ENCODE peak calls at places on chromosomes 3 and 15, in six cellular contexts. U is stomach, Q is vagina, X is GM12892, H is suprapubic skin, Z is GM23338. P is an unnamed sample.

GRCh38 chr15:76177491-76178040 is 117.8 kb downstream of the TMEM266 start:
- DNase-seq in U (no peak), Q (no peak), X (no peak), H (peak), Z (no peak), P (no peak)

GRCh38 chr15:23857028-23857641 is 170.0 kb upstream of the NDN start:
- DNase-seq in U (peak), Q (no peak), X (no peak), H (no peak), Z (peak), P (no peak)

GRCh38 chr15:32763295-32763694 is 45.5 kb downstream of the GREM1 start:
- DNase-seq in U (no peak), Q (no peak), X (peak), H (no peak), Z (no peak), P (no peak)

GRCh38 chr15:66253643-66254363 is at the start of gene MEGF11:
- DNase-seq in U (no peak), Q (no peak), X (peak), H (no peak), Z (peak), P (no peak)

GRCh38 chr3:17852217-17852616 is 109.8 kb upstream of the TBC1D5 start:
- DNase-seq in U (no peak), Q (no peak), X (no peak), H (no peak), Z (no peak), P (no peak)

GRCh38 chr3:148178508-148178907 is 519.2 kb upstream of the AGTR1 start:
- DNase-seq in U (no peak), Q (no peak), X (no peak), H (no peak), Z (no peak), P (no peak)

GRCh38 chr3:105614288-105615030 is 247.8 kb downstream of the ALCAM start:
- DNase-seq in U (no peak), Q (no peak), X (no peak), H (no peak), Z (no peak), P (no peak)

GRCh38 chr15:56346414-56346813 is 18.8 kb upstream of the TEX9 start:
- DNase-seq in U (no peak), Q (no peak), X (no peak), H (no peak), Z (no peak), P (no peak)

GRCh38 chr3:181694805-181695660 is 16.7 kb upstream of the SOX2 start:
- DNase-seq in U (peak), Q (no peak), X (no peak), H (no peak), Z (peak), P (no peak)

GRCh38 chr3:194880940-194881925 is 195.6 kb downstream of the FAM43A start:
- DNase-seq in U (peak), Q (peak), X (no peak), H (peak), Z (no peak), P (no peak)

GRCh38 chr15:56233549-56233948 is 10.1 kb downstream of the RFX7 start:
- DNase-seq in U (no peak), Q (no peak), X (no peak), H (no peak), Z (no peak), P (no peak)

GRCh38 chr3:8622873-8623725 is 21.5 kb downstream of the SSUH2 start:
- DNase-seq in U (peak), Q (no peak), X (peak), H (peak), Z (peak), P (peak)

GRCh38 chr15:63791236-63791635 is 42.5 kb downstream of the HERC1 start:
- DNase-seq in U (no peak), Q (no peak), X (no peak), H (no peak), Z (no peak), P (no peak)

GRCh38 chr15:51621917-51622268 is 678 bp downstream of the DMXL2 start:
- DNase-seq in U (peak), Q (no peak), X (peak), H (peak), Z (peak), P (no peak)

GRCh38 chr15:99438691-99439523 is 126.9 kb upstream of the MEF2A start:
- DNase-seq in U (peak), Q (no peak), X (no peak), H (no peak), Z (peak), P (peak)

GRCh38 chr3:7576506-7576905 is 715.6 kb downstream of the GRM7 start:
- DNase-seq in U (no peak), Q (no peak), X (no peak), H (no peak), Z (no peak), P (no peak)

GRCh38 chr3:33881181-33882064 is 83.0 kb downstream of the PDCD6IP start:
- DNase-seq in U (no peak), Q (no peak), X (no peak), H (no peak), Z (no peak), P (no peak)

GRCh38 chr3:197216169-197216860 is 82.1 kb downstream of the DLG1 start:
- DNase-seq in U (no peak), Q (no peak), X (no peak), H (no peak), Z (no peak), P (no peak)

GRCh38 chr3:16297991-16298885 is 33.2 kb downstream of the OXNAD1 start:
- DNase-seq in U (no peak), Q (no peak), X (no peak), H (no peak), Z (no peak), P (no peak)

GRCh38 chr3:107988464-107989156 is 102.2 kb downstream of the CD47 start:
- DNase-seq in U (peak), Q (no peak), X (no peak), H (no peak), Z (no peak), P (no peak)

GRCh38 chr15:72690938-72691337 is 4.9 kb downstream of the BBS4 start:
- DNase-seq in U (no peak), Q (no peak), X (no peak), H (no peak), Z (no peak), P (no peak)

GRCh38 chr15:67812232-67812631 is 13.1 kb upstream of the SKOR1 start:
- DNase-seq in U (no peak), Q (no peak), X (no peak), H (peak), Z (peak), P (peak)

GRCh38 chr15:37819191-37819590 is 115.2 kb upstream of the TMCO5A start:
- DNase-seq in U (no peak), Q (no peak), X (no peak), H (no peak), Z (no peak), P (no peak)

GRCh38 chr15:65528461-65529060 is 1.7 kb upstream of the HACD3 start:
- DNase-seq in U (no peak), Q (no peak), X (no peak), H (no peak), Z (peak), P (no peak)

GRCh38 chr3:116863842-116864626 is 154.5 kb downstream of the TUSC7 start:
- DNase-seq in U (no peak), Q (no peak), X (no peak), H (no peak), Z (peak), P (no peak)

GRCh38 chr3:113546414-113546893 is 14.1 kb downstream of the SIDT1 start:
- DNase-seq in U (no peak), Q (no peak), X (no peak), H (no peak), Z (no peak), P (no peak)

GRCh38 chr3:50303038-50303815 is at the start of gene HYAL1:
- DNase-seq in U (peak), Q (no peak), X (no peak), H (no peak), Z (peak), P (no peak)

GRCh38 chr15:85997618-85998017 is 82.1 kb upstream of the AGBL1 start:
- DNase-seq in U (no peak), Q (no peak), X (no peak), H (no peak), Z (no peak), P (no peak)

GRCh38 chr3:168049366-168049974 is 46.3 kb downstream of the GOLIM4 start:
- DNase-seq in U (no peak), Q (no peak), X (no peak), H (no peak), Z (no peak), P (no peak)

GRCh38 chr3:63724987-63725386 is 72.5 kb downstream of the SNTN start:
- DNase-seq in U (no peak), Q (no peak), X (no peak), H (no peak), Z (peak), P (no peak)

GRCh38 chr3:103786296-103786695 is 1351.5 kb downstream of the ZPLD1 start:
- DNase-seq in U (no peak), Q (no peak), X (no peak), H (no peak), Z (no peak), P (no peak)

GRCh38 chr15:91133511-91133910 is 33.5 kb downstream of the SV2B start:
- DNase-seq in U (no peak), Q (no peak), X (no peak), H (no peak), Z (peak), P (no peak)

GRCh38 chr3:66256806-66257205 is 36.0 kb downstream of the SLC25A26 start:
- DNase-seq in U (no peak), Q (no peak), X (no peak), H (no peak), Z (no peak), P (no peak)

GRCh38 chr3:32815812-32816438 is 1.9 kb upstream of the TRIM71 start:
- DNase-seq in U (no peak), Q (no peak), X (no peak), H (peak), Z (no peak), P (no peak)

GRCh38 chr3:62201438-62202035 is 171.8 kb downstream of the FEZF2 start:
- DNase-seq in U (no peak), Q (no peak), X (no peak), H (no peak), Z (peak), P (no peak)

GRCh38 chr3:69444980-69445379 is 59.1 kb upstream of the FRMD4B start:
- DNase-seq in U (no peak), Q (no peak), X (no peak), H (no peak), Z (no peak), P (no peak)

GRCh38 chr3:69445498-69445897 is 59.6 kb upstream of the FRMD4B start:
- DNase-seq in U (no peak), Q (no peak), X (no peak), H (no peak), Z (no peak), P (no peak)

GRCh38 chr3:69442771-69443197 is 56.9 kb upstream of the FRMD4B start:
- DNase-seq in U (no peak), Q (no peak), X (no peak), H (no peak), Z (no peak), P (no peak)

GRCh38 chr3:69443554-69443953 is 57.7 kb upstream of the FRMD4B start:
- DNase-seq in U (no peak), Q (no peak), X (no peak), H (no peak), Z (no peak), P (no peak)

GRCh38 chr3:69446402-69447072 is 60.6 kb upstream of the FRMD4B start:
- DNase-seq in U (no peak), Q (no peak), X (no peak), H (no peak), Z (no peak), P (no peak)
- TF ChIP-seq POLR2AphosphoS5 in U (no peak), Q (no peak), X (no peak), H (no peak), Z (no peak), P (no peak)

DNA sequence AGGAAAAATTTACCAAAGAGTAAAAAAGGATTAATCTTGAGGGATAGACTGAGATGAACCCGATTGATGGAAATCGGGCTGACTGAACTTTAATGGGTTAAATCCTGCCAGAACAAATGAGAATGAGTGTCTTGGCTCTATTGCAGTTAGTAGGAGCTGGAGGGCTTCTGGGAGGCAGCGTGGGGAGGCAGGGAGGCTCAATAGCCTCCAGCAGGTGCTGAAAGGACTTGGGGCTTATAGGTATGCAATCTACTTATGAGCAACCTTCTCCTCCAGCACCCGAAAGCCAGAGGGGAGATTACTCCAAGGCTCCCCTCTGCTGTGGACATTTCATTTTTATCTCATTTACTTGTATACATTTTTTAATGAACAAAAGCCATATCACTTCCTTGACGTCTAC is 1.0 kb upstream of the CRYBG3 start:
- DNase-seq in U (no peak), Q (no peak), X (no peak), H (no peak), Z (no peak), P (no peak)
- TF ChIP-seq POLR2AphosphoS5 in U (no peak), Q (no peak), X (no peak), H (no peak), Z (no peak), P (no peak)

GRCh38 chr3:72517325-72517724 is 330.9 kb downstream of the SHQ1 start:
- DNase-seq in U (no peak), Q (no peak), X (no peak), H (no peak), Z (no peak), P (no peak)

GRCh38 chr3:72516361-72516760 is 331.9 kb downstream of the SHQ1 start:
- DNase-seq in U (no peak), Q (no peak), X (no peak), H (no peak), Z (no peak), P (no peak)

GRCh38 chr3:72520205-72520604 is 328.0 kb downstream of the SHQ1 start:
- DNase-seq in U (no peak), Q (no peak), X (no peak), H (no peak), Z (no peak), P (no peak)

GRCh38 chr3:72515915-72516314 is 332.3 kb downstream of the SHQ1 start:
- DNase-seq in U (no peak), Q (no peak), X (no peak), H (no peak), Z (no peak), P (no peak)

DNA sequence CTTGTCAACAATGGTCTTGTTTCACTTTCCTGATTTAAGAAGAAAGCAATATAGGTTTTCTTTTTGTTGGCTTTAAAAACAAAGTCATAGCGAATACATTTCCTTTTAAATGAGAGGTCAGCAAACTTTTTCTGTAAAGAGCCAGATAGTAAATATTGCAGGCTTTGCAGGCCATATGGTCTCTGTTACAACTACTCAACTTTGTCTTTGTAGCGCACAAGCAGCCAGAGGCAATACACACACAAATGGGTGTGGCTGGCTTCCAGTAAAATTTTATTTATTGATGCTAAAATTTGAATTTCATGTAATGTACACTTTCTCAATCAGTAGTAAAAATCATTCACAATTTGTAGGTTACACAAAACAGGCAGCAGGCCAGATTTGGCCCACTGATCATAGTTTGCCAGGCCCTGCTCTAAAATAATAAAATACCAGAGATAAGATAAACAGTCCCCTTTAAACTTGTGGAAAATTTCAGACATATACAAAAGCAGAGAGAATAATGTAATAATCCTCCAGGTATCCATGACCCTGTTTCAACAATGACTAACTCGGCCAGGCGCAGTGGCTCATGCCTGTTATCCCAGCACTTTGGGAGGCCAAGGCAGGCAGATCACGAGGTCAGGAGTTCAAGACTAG is 330.3 kb downstream of the SHQ1 start:
- DNase-seq in U (no peak), Q (no peak), X (no peak), H (no peak), Z (no peak), P (no peak)
- TF ChIP-seq POLR2AphosphoS5 in U (no peak), Q (no peak), X (no peak), H (no peak), Z (no peak), P (no peak)

GRCh38 chr3:48635222-48636021 is at the start of gene SLC26A6:
- DNase-seq in U (peak), Q (no peak), X (peak), H (peak), Z (peak), P (peak)
- TF ChIP-seq POLR2AphosphoS5 in U (peak), Q (peak), X (peak), H (no peak), Z (peak), P (peak)

GRCh38 chr3:171320721-171321120 is 139.5 kb downstream of the TNIK start:
- DNase-seq in U (no peak), Q (no peak), X (no peak), H (no peak), Z (no peak), P (no peak)
- TF ChIP-seq POLR2AphosphoS5 in U (peak), Q (no peak), X (no peak), H (no peak), Z (no peak), P (no peak)

DNA sequence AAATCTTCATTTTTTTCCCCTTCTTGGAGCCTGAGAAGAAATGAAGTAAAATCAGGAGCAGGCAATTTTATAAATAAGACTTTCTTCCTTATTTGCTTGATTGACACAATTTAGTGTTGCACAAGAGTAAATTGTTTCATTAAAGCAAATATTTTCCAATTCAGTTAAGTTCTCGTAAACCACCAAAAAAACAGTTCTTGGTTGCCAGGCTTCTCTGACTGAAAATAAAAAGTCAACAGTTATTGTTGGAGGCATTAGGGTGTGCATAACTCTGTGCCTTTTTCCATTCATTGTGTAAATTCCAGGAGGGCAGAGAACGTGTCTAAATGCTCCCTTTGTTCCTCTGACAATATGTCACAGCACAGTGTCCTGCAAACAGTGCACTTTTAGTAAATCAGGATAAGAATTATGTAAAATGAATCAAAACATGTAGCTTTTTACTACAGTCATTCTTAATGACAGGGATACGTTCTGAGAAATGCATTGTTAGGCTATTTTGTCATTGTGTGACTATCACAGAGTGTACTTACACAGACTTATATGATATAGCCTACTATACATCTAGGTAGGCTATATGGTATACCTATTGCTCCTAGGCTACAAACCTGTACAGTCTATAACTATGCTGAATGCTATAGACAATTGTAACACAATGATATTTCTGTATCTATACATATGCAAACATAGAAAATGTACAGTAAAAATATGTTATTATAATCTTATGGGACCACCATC is at the start of gene CP:
- DNase-seq in U (no peak), Q (no peak), X (no peak), H (no peak), Z (no peak), P (no peak)
- TF ChIP-seq POLR2AphosphoS5 in U (no peak), Q (no peak), X (no peak), H (no peak), Z (no peak), P (no peak)

DNA sequence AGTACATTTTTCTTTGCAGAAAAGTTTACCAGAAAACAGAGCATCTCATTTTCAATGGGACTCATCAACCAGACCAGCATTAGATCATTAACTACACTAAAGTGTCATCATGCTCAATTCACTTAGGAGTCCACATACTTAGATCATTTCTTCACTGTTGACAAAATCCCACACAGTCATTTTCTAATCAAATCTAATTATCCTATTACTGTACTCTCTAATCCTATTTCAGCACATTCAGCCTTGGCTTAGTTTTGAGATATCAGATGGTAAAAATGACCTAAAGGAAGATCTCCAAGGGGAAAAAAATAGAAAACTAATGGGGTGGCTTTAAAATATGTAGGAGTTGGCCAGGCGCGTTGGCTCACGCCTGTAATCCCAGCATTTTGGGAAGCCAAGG is 5.2 kb upstream of the CTXN2 start:
- DNase-seq in U (no peak), Q (no peak), X (no peak), H (no peak), Z (no peak), P (no peak)
- TF ChIP-seq POLR2AphosphoS5 in U (no peak), Q (no peak), X (no peak), H (no peak), Z (no peak), P (no peak)